ENCODE peak calls at places on chromosomes 16 and 17, in eight cellular contexts. B is naive thymus-derived CD8-positive, alpha-beta T cell; P is GM19239; R is pancreas; C is A172; F is heart left ventricle; O is GM18507; D is NCI-H1417. U is an unnamed sample.

GRCh38 chr17:66702106-66702936 is 132.6 kb upstream of the CACNG5 start:
- DNase-seq in D (no peak), O (no peak), P (no peak), F (no peak), B (no peak), R (no peak), C (no peak), U (no peak)

GRCh38 chr17:7238418-7239090 is 703 bp downstream of the PHF23 start:
- DNase-seq in P (no peak), O (no peak), D (peak), F (peak), R (peak), B (peak), C (no peak), U (no peak)

GRCh38 chr17:36068524-36068923 is 4.5 kb downstream of the CCL18 start:
- DNase-seq in D (no peak), R (no peak), F (no peak), C (no peak), P (no peak), B (no peak), O (no peak), U (no peak)

GRCh38 chr17:68443974-68444464 is 13.3 kb downstream of the WIPI1 start:
- DNase-seq in B (no peak), D (no peak), F (no peak), P (no peak), C (no peak), R (no peak), O (no peak), U (no peak)

GRCh38 chr16:54934536-54935410 is 4.1 kb downstream of the IRX5 start:
- DNase-seq in C (no peak), D (no peak), F (peak), B (no peak), O (no peak), R (no peak), P (no peak), U (peak)

GRCh38 chr16:84212154-84212553 is 21.2 kb downstream of the ADAD2 start:
- DNase-seq in O (no peak), P (no peak), R (no peak), B (no peak), C (no peak), D (no peak), F (no peak), U (no peak)

GRCh38 chr16:29876186-29876577 is 13.2 kb upstream of the CDIPT start:
- DNase-seq in B (no peak), P (no peak), R (no peak), C (no peak), O (no peak), F (no peak), D (no peak), U (no peak)

GRCh38 chr17:59761385-59762021 is 54.0 kb downstream of the VMP1 start:
- DNase-seq in B (no peak), P (no peak), D (no peak), O (no peak), C (peak), R (no peak), F (no peak), U (no peak)

GRCh38 chr17:75270218-75270965 is 639 bp downstream of the MIF4GD start:
- DNase-seq in B (no peak), F (peak), D (peak), C (peak), P (peak), O (peak), R (peak), U (peak)

GRCh38 chr17:13735861-13736260 is 134.1 kb upstream of the HS3ST3A1 start:
- DNase-seq in B (no peak), D (no peak), R (no peak), F (no peak), C (no peak), O (no peak), P (no peak), U (no peak)

GRCh38 chr17:17027442-17028058 is 14.7 kb upstream of the MPRIP start:
- DNase-seq in B (no peak), C (no peak), P (no peak), R (no peak), O (no peak), D (no peak), F (no peak), U (no peak)

GRCh38 chr17:77647531-77647930 is 311.0 kb upstream of the TNRC6C start:
- DNase-seq in P (no peak), R (no peak), C (no peak), O (no peak), D (no peak), B (no peak), F (no peak), U (no peak)

GRCh38 chr16:69688589-69688988 is 37.8 kb downstream of the NQO1 start:
- DNase-seq in C (no peak), P (no peak), B (no peak), O (no peak), R (no peak), F (no peak), D (no peak), U (no peak)

GRCh38 chr16:56332464-56333079 is 92.8 kb downstream of the AMFR start:
- DNase-seq in O (no peak), C (peak), B (no peak), F (peak), D (no peak), P (no peak), R (peak), U (no peak)

GRCh38 chr17:2380225-2380922 is 20.5 kb downstream of the MNT start:
- DNase-seq in P (no peak), O (no peak), B (no peak), C (no peak), D (no peak), R (no peak), F (no peak), U (no peak)

GRCh38 chr17:77727216-77727615 is 231.3 kb upstream of the TNRC6C start:
- DNase-seq in B (no peak), C (no peak), O (no peak), P (no peak), D (no peak), R (no peak), F (no peak), U (no peak)

GRCh38 chr17:79023886-79024771 is at the start of gene C1QTNF1:
- DNase-seq in O (no peak), D (peak), R (no peak), P (no peak), B (peak), C (no peak), F (peak), U (peak)

GRCh38 chr17:9768381-9768934 is 22.9 kb downstream of the DHRS7C start:
- DNase-seq in O (peak), D (no peak), C (peak), P (peak), R (no peak), B (no peak), F (no peak), U (no peak)

GRCh38 chr17:1604831-1605528 is 23.7 kb downstream of the SLC43A2 start:
- DNase-seq in B (no peak), P (no peak), C (no peak), R (no peak), D (no peak), F (no peak), O (no peak), U (no peak)

GRCh38 chr17:53093386-53093785 is 729.3 kb upstream of the KIF2B start:
- DNase-seq in D (no peak), P (no peak), B (no peak), C (no peak), O (no peak), R (no peak), F (no peak), U (no peak)

GRCh38 chr17:38724337-38724988 is 5.7 kb upstream of the CISD3 start:
- DNase-seq in C (peak), F (peak), D (peak), R (peak), P (no peak), B (no peak), O (no peak), U (peak)

U was measured in D341Med.